ENCODE peak calls at places on chromosomes 2 and 18, in four cellular contexts. V, B, Z and K are unnamed samples.

GRCh38 chr2:18455256-18455862 is 105.1 kb downstream of the RDH14 start:
- DNase-seq in B (no peak), V (peak), Z (peak), K (no peak)

GRCh38 chr2:98580656-98581284 is 27.5 kb downstream of the COA5 start:
- DNase-seq in Z (no peak), B (no peak), V (no peak), K (no peak)

GRCh38 chr2:104844813-104845551 is 8.9 kb upstream of the POU3F3 start:
- DNase-seq in B (no peak), Z (no peak), V (no peak), K (no peak)

GRCh38 chr2:99139003-99139402 is 2.5 kb upstream of the C2orf15 start:
- DNase-seq in B (no peak), V (no peak), Z (no peak), K (no peak)

GRCh38 chr2:70043252-70043875 is 43.9 kb upstream of the PCBP1 start:
- DNase-seq in V (no peak), B (peak), Z (no peak), K (no peak)

GRCh38 chr18:79867666-79868065 is 69.9 kb downstream of the KCNG2 start:
- DNase-seq in Z (no peak), V (no peak), B (no peak), K (no peak)

GRCh38 chr2:175154670-175155082 is 13.3 kb downstream of the ATF2 start:
- DNase-seq in Z (peak), B (no peak), V (peak), K (peak)

GRCh38 chr2:218883491-218884490 is 3.1 kb downstream of the WNT10A start:
- DNase-seq in B (no peak), Z (no peak), V (no peak), K (no peak)

GRCh38 chr2:173278794-173279527 is 75.7 kb upstream of the CDCA7 start:
- DNase-seq in B (no peak), Z (no peak), V (no peak), K (no peak)

GRCh38 chr2:215507836-215508235 is 72.0 kb upstream of the FN1 start:
- DNase-seq in V (no peak), Z (no peak), B (no peak), K (no peak)

GRCh38 chr2:121485039-121485438 is 45.6 kb upstream of the RNU4ATAC start:
- DNase-seq in V (peak), Z (peak), B (no peak), K (peak)

GRCh38 chr2:54906711-54907110 is 143.5 kb downstream of the RTN4 start:
- DNase-seq in Z (no peak), V (no peak), B (no peak), K (no peak)

GRCh38 chr2:121036226-121036692 is 248.7 kb downstream of the TFCP2L1 start:
- DNase-seq in Z (no peak), B (no peak), V (no peak), K (no peak)